ENCODE peak calls at places on chromosome 21, in eight cellular contexts. Z is GM13977, E is lung, F is osteoblast, G is psoas muscle, I is WTC11, B is neural crest cell, L is colonic mucosa. Q is an unnamed sample.

GRCh38 chr21:34129039-34129891 is 55.9 kb downstream of the MRPS6 start:
- DNase-seq in F (peak; percentile 78), B (peak; percentile 19), E (no peak), L (peak; percentile 44), Z (no peak), G (peak; percentile 67), I (no peak), Q (peak; percentile 85)

GRCh38 chr21:35010450-35010849 is 38.7 kb downstream of the RUNX1 start:
- DNase-seq in E (no peak), Z (no peak), B (no peak), F (no peak), I (no peak), L (no peak), G (no peak), Q (no peak)

GRCh38 chr21:35436899-35437298 is 387.8 kb upstream of the RUNX1 start:
- DNase-seq in G (no peak), B (no peak), I (no peak), E (no peak), L (no peak), F (no peak), Z (no peak), Q (no peak)

GRCh38 chr21:16976132-16976666 is 536.6 kb upstream of the CXADR start:
- DNase-seq in Z (no peak), I (no peak), L (no peak), B (no peak), E (no peak), G (no peak), F (no peak), Q (no peak)

GRCh38 chr21:17646790-17647189 is 34.1 kb upstream of the BTG3 start:
- DNase-seq in I (no peak), F (no peak), G (no peak), B (no peak), Z (no peak), E (no peak), L (no peak), Q (no peak)

GRCh38 chr21:15005391-15005790 is 59.4 kb downstream of the NRIP1 start:
- DNase-seq in I (peak; percentile 72), B (peak; percentile 25), Z (no peak), L (no peak), F (no peak), E (no peak), G (no peak), Q (no peak)

GRCh38 chr21:19256934-19257660 is 853.5 kb upstream of the TMPRSS15 start:
- DNase-seq in L (no peak), Z (no peak), B (no peak), E (no peak), G (no peak), I (no peak), F (no peak), Q (no peak)

GRCh38 chr21:16181024-16181423 is 451.2 kb downstream of the USP25 start:
- DNase-seq in G (no peak), I (no peak), L (no peak), E (no peak), F (no peak), Z (no peak), B (no peak), Q (no peak)

DNA sequence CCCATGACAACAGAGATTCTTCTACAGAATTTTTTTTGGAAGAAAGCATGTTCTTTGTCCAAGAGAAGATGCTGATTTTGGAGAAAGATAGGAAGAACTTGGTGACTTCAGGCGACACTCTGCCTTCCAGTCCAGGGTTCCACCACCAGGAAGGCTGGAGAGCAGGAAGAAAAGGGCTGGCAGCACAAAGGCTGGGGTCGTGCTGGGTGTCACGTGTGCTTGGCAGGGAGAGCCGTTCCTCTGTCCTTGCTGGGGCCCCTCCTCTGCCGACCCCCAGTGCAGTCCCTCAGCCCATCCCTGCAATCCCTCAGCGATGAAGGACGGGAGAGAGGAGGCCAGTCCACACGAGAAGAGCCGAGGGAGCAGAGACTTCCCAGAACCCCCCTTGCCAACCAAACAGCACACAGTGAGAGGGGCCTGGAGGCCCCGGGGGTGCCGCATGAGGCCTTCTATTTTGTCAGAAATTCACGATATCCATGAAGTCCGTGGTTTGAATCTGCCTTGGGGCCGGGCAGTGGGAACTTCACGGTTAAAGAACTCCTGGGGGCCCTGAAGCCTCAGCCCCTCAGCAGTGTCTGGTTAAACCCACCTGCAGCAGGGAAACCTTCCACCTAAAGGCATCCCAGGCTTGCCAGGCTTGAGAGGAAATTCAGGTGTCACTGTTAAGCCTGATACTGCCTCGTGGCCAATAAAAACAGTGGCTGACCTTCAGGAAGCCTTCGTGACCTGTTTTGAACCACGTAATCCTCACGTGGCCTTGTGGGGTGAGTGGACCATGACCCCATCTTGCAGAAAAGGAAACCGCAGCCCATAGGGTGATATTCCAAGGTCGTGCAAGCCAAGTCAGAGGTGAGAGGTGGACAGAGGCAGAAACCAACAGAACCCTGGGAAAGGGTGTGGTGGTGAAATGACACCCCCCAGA is 3.4 kb downstream of the KRTAP10-12 start:
- DNase-seq in I (no peak), F (peak; percentile 68), B (no peak), E (no peak), Z (peak; percentile 21), G (no peak), L (no peak), Q (peak; percentile 73)
- TF ChIP-seq CTCF in I (no peak), F (no peak), B (no peak), E (no peak), Z (no peak), G (no peak), L (no peak), Q (no peak)

GRCh38 chr21:38095220-38095619 is 161.6 kb upstream of the KCNJ15 start:
- DNase-seq in I (no peak), G (no peak), L (no peak), F (no peak), Z (no peak), E (no peak), B (no peak), Q (no peak)
- TF ChIP-seq CTCF in I (no peak), G (no peak), L (no peak), F (no peak), Z (no peak), E (no peak), B (no peak), Q (no peak)

GRCh38 chr21:42125571-42126544 is 54.7 kb downstream of the UMODL1 start:
- DNase-seq in I (peak; percentile 29), L (no peak), Z (no peak), B (no peak), E (peak; percentile 76), F (peak; percentile 92), G (no peak), Q (no peak)
- TF ChIP-seq CTCF in I (no peak), L (no peak), Z (peak; percentile 19), B (no peak), E (no peak), F (peak; percentile 28), G (no peak), Q (peak; percentile 37)

GRCh38 chr21:27476696-27477095 is 509.8 kb upstream of the ADAMTS5 start:
- DNase-seq in F (peak; percentile 78), B (no peak), L (no peak), G (no peak), Z (no peak), I (no peak), E (no peak), Q (no peak)
- TF ChIP-seq CTCF in F (peak; percentile 66), B (peak; percentile 41), L (peak; percentile 40), G (peak; percentile 42), Z (no peak), I (no peak), E (no peak), Q (peak; percentile 78)

DNA sequence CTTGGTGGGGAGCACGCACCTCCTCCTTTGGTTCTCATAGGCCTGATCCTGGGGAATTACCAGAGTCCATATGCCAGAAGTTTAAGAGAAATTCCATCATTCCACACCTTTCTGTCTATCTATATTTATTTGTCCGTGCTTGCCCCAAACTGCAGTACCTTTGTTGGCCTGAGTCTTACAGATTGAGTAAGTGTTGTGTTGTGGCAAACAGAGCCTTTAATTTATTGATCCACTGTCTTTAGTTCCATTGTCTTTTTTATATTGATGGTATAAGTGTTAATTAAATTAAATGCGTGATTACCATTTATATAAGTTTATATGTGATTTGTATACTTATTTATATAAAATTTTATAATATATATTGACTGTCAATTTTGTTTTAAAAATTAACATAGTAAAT is 4.9 kb downstream of the SH3BGR start:
- DNase-seq in E (no peak), F (no peak), Z (no peak), L (no peak), B (no peak), I (no peak), G (no peak), Q (no peak)
- TF ChIP-seq CTCF in E (no peak), F (peak; percentile 18), Z (no peak), L (no peak), B (peak; percentile 58), I (no peak), G (peak; percentile 42), Q (peak; percentile 18)

DNA sequence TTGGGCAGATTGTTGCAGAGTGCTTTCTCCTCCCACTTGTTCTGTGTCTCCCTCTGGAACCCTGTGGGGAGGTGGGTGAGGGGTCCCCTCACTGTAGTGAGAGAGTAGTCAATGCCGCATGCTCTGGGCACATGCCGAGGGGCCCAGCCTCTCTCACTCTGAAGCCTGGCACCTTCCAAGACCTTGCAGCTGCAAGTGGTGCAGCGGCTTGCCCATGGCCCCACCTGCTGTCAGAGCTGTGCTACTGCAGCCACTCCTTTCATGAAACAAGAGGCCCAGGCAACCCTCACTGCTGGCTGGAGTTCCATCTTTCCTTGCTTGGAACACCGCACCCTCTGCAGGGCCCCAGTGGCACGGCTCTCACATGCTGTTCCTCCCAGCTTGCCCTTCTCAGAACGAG is 58.4 kb upstream of the COL6A1 start:
- DNase-seq in L (peak; percentile 47), E (peak; percentile 63), B (peak; percentile 71), I (peak; percentile 81), G (peak; percentile 82), Z (no peak), F (peak; percentile 97), Q (peak; percentile 90)
- TF ChIP-seq CTCF in L (peak; percentile 53), E (peak; percentile 46), B (peak; percentile 81), I (peak; percentile 84), G (peak; percentile 59), Z (no peak), F (peak; percentile 93), Q (peak; percentile 92)

DNA sequence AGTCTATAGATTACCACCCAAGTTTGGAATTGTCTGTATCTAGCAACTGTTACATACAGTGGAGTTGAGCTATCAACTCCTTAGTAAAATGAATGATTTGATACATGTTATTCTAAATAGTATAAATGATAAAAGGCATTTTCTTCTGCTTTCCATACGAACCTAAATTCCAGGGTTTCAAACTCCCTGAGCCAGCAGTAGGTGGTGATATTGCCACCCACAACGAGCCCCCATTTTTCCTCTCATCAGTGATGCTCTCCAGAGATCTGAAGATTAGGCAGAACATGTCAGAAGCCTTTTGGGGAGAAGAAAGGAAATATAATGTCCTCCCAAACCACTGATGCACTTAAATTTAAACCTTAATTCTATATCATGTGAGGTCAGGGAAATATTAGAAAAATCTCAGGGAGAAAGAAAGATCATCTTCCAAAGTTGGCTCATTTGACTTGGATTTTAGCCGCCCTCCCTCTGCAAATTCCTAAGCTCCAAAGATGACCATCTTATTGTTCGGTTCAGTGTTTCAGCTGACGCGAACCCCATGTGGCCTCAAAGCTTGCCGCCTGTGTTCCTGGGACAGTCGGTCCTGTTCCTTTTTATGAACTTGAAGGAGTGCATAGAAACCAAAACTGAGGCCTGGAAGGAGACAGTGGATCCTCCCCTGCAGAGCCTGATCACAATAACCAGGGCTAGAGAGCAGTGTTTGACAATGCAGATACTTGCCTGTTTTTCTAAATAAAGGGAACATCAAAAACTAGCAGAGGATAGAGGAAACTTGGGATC is 2.3 kb downstream of the EVA1C start:
- DNase-seq in Z (no peak), I (no peak), G (no peak), B (no peak), E (no peak), L (no peak), F (peak; percentile 81), Q (no peak)
- TF ChIP-seq CTCF in Z (no peak), I (no peak), G (no peak), B (peak; percentile 35), E (no peak), L (no peak), F (peak; percentile 55), Q (peak; percentile 67)

Q was measured in osteocyte.